ENCODE peak calls at places on chromosome 4, in six cellular contexts. O, F, W, B, G and X are unnamed samples.

GRCh38 chr4:8817813-8818062 is 53.9 kb downstream of the HMX1 start:
- DNase-seq in O (no peak), F (no peak), W (no peak), B (no peak), G (no peak), X (no peak)

GRCh38 chr4:154618708-154619315 is 6.4 kb upstream of the FGG start:
- DNase-seq in O (peak), F (peak), W (peak), B (peak), G (peak), X (peak)

GRCh38 chr4:5385741-5386251 is 322.6 kb downstream of the EVC2 start:
- DNase-seq in O (no peak), F (no peak), W (no peak), B (no peak), G (no peak), X (no peak)

GRCh38 chr4:183140911-183141320 is 41.9 kb downstream of the WWC2 start:
- DNase-seq in O (peak), F (peak), W (no peak), B (no peak), G (no peak), X (no peak)

GRCh38 chr4:24984602-24985532 is 45.9 kb downstream of the LGI2 start:
- DNase-seq in O (no peak), F (no peak), W (no peak), B (no peak), G (no peak), X (no peak)

GRCh38 chr4:10088135-10089010 is 28.2 kb downstream of the WDR1 start:
- DNase-seq in O (no peak), F (no peak), W (no peak), B (no peak), G (no peak), X (no peak)

GRCh38 chr4:138864961-138865720 is 150.4 kb upstream of the NOCT start:
- DNase-seq in O (no peak), F (no peak), W (peak), B (no peak), G (no peak), X (no peak)

GRCh38 chr4:153113061-153113837 is 91.0 kb upstream of the TRIM2 start:
- DNase-seq in O (peak), F (no peak), W (no peak), B (no peak), G (no peak), X (no peak)

GRCh38 chr4:177220376-177220775 is 89.3 kb upstream of the NEIL3 start:
- DNase-seq in O (peak), F (no peak), W (no peak), B (no peak), G (no peak), X (no peak)

GRCh38 chr4:76022031-76022430 is 1.3 kb downstream of the CXCL10 start:
- DNase-seq in O (no peak), F (no peak), W (no peak), B (no peak), G (no peak), X (no peak)

GRCh38 chr4:30714408-30715031 is 5.6 kb upstream of the PCDH7 start:
- DNase-seq in O (peak), F (no peak), W (peak), B (peak), G (no peak), X (peak)

GRCh38 chr4:69760455-69760854 is at the start of gene SULT1B1:
- DNase-seq in O (peak), F (peak), W (no peak), B (no peak), G (no peak), X (no peak)

GRCh38 chr4:151674804-151675290 is 86.0 kb downstream of the GATB start:
- DNase-seq in O (peak), F (no peak), W (peak), B (peak), G (peak), X (no peak)
- TF ChIP-seq CTCF in O (no peak), F (no peak), W (no peak), B (no peak), G (no peak), X (no peak)

DNA sequence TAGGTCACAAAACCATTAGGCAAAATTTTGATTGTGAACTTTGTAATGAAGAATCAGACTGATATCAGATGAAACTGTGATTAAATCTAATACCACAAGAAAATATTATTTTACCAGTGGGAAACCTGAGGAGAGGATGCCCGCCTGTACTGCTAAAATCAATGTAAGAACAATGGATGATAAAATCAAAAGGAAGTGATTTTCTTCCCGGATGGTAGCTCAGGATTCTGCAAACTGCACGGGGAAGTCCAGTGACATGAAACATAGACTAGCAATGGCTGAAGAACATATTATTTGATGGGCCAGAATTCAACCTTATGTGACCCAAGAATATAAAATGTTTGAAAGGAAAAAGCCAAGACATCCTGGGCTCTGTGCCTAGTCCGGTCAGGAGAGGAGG is 974.9 kb downstream of the PCDH18 start:
- DNase-seq in O (no peak), F (no peak), W (no peak), B (no peak), G (no peak), X (no peak)
- TF ChIP-seq CTCF in O (no peak), F (no peak), W (no peak), B (no peak), G (no peak), X (no peak)

GRCh38 chr4:164695650-164696049 is 58.3 kb upstream of the SMIM31 start:
- DNase-seq in O (no peak), F (no peak), W (no peak), B (no peak), G (no peak), X (no peak)

GRCh38 chr4:164701665-164702064 is 52.3 kb upstream of the SMIM31 start:
- DNase-seq in O (no peak), F (no peak), W (no peak), B (no peak), G (no peak), X (peak)

DNA sequence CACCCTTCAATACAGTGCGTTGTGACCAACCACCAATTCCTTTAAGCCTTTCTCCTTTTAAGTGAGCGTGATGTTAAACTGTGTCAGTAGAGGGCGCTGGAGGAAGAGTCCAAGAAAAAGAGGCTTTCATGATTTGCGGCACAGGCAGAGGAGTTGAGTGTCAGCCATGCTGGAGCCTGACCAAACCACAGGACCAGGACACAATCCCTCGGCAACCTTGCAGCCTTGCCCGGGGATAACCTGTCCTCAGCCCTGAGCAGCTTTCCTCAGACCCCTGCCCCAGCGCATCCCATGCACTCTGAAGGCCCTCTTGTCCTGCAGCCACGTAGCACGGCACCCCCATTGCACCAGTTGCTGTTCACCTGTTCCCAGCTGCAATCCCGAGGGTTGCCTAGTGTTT is 53.5 kb upstream of the SMIM31 start:
- DNase-seq in O (no peak), F (no peak), W (peak), B (peak), G (no peak), X (no peak)
- TF ChIP-seq CTCF in O (no peak), F (no peak), W (no peak), B (peak), G (peak), X (peak)

GRCh38 chr4:48779095-48779997 is 733 bp downstream of the FRYL start:
- DNase-seq in O (peak), F (no peak), W (peak), B (peak), G (peak), X (peak)
- TF ChIP-seq CTCF in O (peak), F (no peak), W (no peak), B (no peak), G (peak), X (peak)

GRCh38 chr4:188781655-188782054 is 642.4 kb downstream of the TRIML1 start:
- DNase-seq in O (no peak), F (no peak), W (peak), B (peak), G (no peak), X (no peak)
- TF ChIP-seq CTCF in O (peak), F (peak), W (no peak), B (peak), G (peak), X (no peak)

GRCh38 chr4:6709230-6710114 is at the start of gene MRFAP1L1:
- DNase-seq in O (peak), F (peak), W (peak), B (peak), G (peak), X (peak)
- TF ChIP-seq CTCF in O (no peak), F (no peak), W (peak), B (peak), G (peak), X (no peak)

GRCh38 chr4:106253364-106254129 is 62.5 kb downstream of the TBCK start:
- DNase-seq in O (no peak), F (no peak), W (no peak), B (no peak), G (no peak), X (no peak)
- TF ChIP-seq CTCF in O (no peak), F (no peak), W (no peak), B (no peak), G (no peak), X (no peak)